ENCODE peak calls at places on chromosomes 6 and 20, in seven cellular contexts. One of them, this sample, is unnamed.

GRCh38 chr20:57713505-57713903 is 3.7 kb upstream of the PMEPA1 start:
- DNase-seq in spleen: no peak
- DNase-seq in SK-N-SH: no peak
- DNase-seq in sigmoid colon: no peak
- DNase-seq in HCT116: no peak
- DNase-seq in prostate gland: no peak
- DNase-seq in suprapubic skin: no peak
- DNase-seq in this sample: no peak

GRCh38 chr6:145602927-145603326 is 132.4 kb downstream of the EPM2A start:
- DNase-seq in spleen: no peak
- DNase-seq in SK-N-SH: peak; percentile 34
- DNase-seq in sigmoid colon: no peak
- DNase-seq in HCT116: no peak
- DNase-seq in prostate gland: no peak
- DNase-seq in suprapubic skin: no peak
- DNase-seq in this sample: no peak

GRCh38 chr6:75855047-75855446 is 106.0 kb downstream of the MYO6 start:
- DNase-seq in spleen: no peak
- DNase-seq in SK-N-SH: peak; percentile 15
- DNase-seq in sigmoid colon: no peak
- DNase-seq in HCT116: peak; percentile 48
- DNase-seq in prostate gland: peak; percentile 68
- DNase-seq in suprapubic skin: no peak
- DNase-seq in this sample: peak; percentile 46

GRCh38 chr6:7108196-7108963 is 619 bp downstream of the RREB1 start:
- DNase-seq in spleen: peak; percentile 90
- DNase-seq in SK-N-SH: peak; percentile 66
- DNase-seq in sigmoid colon: peak; percentile 85
- DNase-seq in HCT116: no peak
- DNase-seq in prostate gland: peak; percentile 45
- DNase-seq in suprapubic skin: peak; percentile 87
- DNase-seq in this sample: peak; percentile 61

GRCh38 chr6:154458565-154459475 is 51.7 kb downstream of the CNKSR3 start:
- DNase-seq in spleen: no peak
- DNase-seq in SK-N-SH: peak; percentile 63
- DNase-seq in sigmoid colon: no peak
- DNase-seq in HCT116: no peak
- DNase-seq in prostate gland: no peak
- DNase-seq in suprapubic skin: no peak
- DNase-seq in this sample: no peak

GRCh38 chr6:137233561-137234504 is 14.6 kb upstream of the IFNGR1 start:
- DNase-seq in spleen: no peak
- DNase-seq in SK-N-SH: no peak
- DNase-seq in sigmoid colon: no peak
- DNase-seq in HCT116: no peak
- DNase-seq in prostate gland: peak; percentile 12
- DNase-seq in suprapubic skin: no peak
- DNase-seq in this sample: no peak

GRCh38 chr6:9467746-9468145 is 947.1 kb downstream of the TFAP2A start:
- DNase-seq in spleen: no peak
- DNase-seq in SK-N-SH: no peak
- DNase-seq in sigmoid colon: no peak
- DNase-seq in HCT116: no peak
- DNase-seq in prostate gland: peak; percentile 67
- DNase-seq in suprapubic skin: no peak
- DNase-seq in this sample: no peak

GRCh38 chr6:110816677-110817076 is 1.4 kb upstream of the CDK19 start:
- DNase-seq in spleen: no peak
- DNase-seq in SK-N-SH: no peak
- DNase-seq in sigmoid colon: no peak
- DNase-seq in HCT116: no peak
- DNase-seq in prostate gland: no peak
- DNase-seq in suprapubic skin: no peak
- DNase-seq in this sample: peak; percentile 10

GRCh38 chr6:91291071-91291470 is 704.2 kb upstream of the MAP3K7 start:
- DNase-seq in spleen: no peak
- DNase-seq in SK-N-SH: no peak
- DNase-seq in sigmoid colon: no peak
- DNase-seq in HCT116: no peak
- DNase-seq in prostate gland: no peak
- DNase-seq in suprapubic skin: no peak
- DNase-seq in this sample: no peak

GRCh38 chr6:30818426-30818841 is 65.9 kb upstream of the DDR1 start:
- DNase-seq in spleen: no peak
- DNase-seq in SK-N-SH: no peak
- DNase-seq in sigmoid colon: no peak
- DNase-seq in HCT116: no peak
- DNase-seq in prostate gland: no peak
- DNase-seq in suprapubic skin: no peak
- DNase-seq in this sample: no peak

GRCh38 chr6:43972179-43972914 is 154.9 kb downstream of the MRPL14 start:
- DNase-seq in spleen: no peak
- DNase-seq in SK-N-SH: no peak
- DNase-seq in sigmoid colon: no peak
- DNase-seq in HCT116: no peak
- DNase-seq in prostate gland: no peak
- DNase-seq in suprapubic skin: no peak
- DNase-seq in this sample: no peak

GRCh38 chr6:16406966-16407365 is 168.6 kb downstream of the GMPR start:
- DNase-seq in spleen: no peak
- DNase-seq in SK-N-SH: no peak
- DNase-seq in sigmoid colon: no peak
- DNase-seq in HCT116: no peak
- DNase-seq in prostate gland: no peak
- DNase-seq in suprapubic skin: no peak
- DNase-seq in this sample: no peak

GRCh38 chr20:32444474-32445220 is 86.5 kb downstream of the ASXL1 start:
- DNase-seq in spleen: no peak
- DNase-seq in SK-N-SH: no peak
- DNase-seq in sigmoid colon: peak; percentile 22
- DNase-seq in HCT116: no peak
- DNase-seq in prostate gland: no peak
- DNase-seq in suprapubic skin: no peak
- DNase-seq in this sample: peak; percentile 2

GRCh38 chr6:39051399-39052122 is 3.0 kb downstream of the GLP1R start:
- DNase-seq in spleen: peak; percentile 55
- DNase-seq in SK-N-SH: no peak
- DNase-seq in sigmoid colon: no peak
- DNase-seq in HCT116: no peak
- DNase-seq in prostate gland: no peak
- DNase-seq in suprapubic skin: peak; percentile 41
- DNase-seq in this sample: no peak

GRCh38 chr20:52937701-52938100 is 34.5 kb upstream of the TSHZ2 start:
- DNase-seq in spleen: no peak
- DNase-seq in SK-N-SH: no peak
- DNase-seq in sigmoid colon: no peak
- DNase-seq in HCT116: no peak
- DNase-seq in prostate gland: no peak
- DNase-seq in suprapubic skin: no peak
- DNase-seq in this sample: no peak

GRCh38 chr6:127389706-127390105 is 46.3 kb upstream of the ECHDC1 start:
- DNase-seq in spleen: no peak
- DNase-seq in SK-N-SH: no peak
- DNase-seq in sigmoid colon: no peak
- DNase-seq in HCT116: no peak
- DNase-seq in prostate gland: no peak
- DNase-seq in suprapubic skin: no peak
- DNase-seq in this sample: no peak

DNA sequence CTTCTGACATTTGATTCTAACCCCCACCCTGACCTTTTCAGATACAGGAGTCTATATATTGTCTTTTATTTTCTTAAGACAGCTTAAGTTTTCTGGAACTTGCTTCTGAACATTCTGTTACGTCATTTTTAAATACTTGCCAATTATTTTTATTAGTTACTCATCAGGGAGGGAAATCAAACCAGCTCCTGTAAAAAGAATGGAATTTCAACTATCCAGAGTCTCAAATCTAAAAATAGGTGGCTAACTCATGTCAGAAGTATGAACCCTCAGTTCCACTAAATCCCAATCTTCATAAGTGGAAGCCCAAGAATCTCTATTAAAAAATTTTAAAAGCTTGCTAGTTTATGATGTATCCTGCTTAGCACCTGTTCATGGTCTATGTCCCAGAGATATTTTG is 900.0 kb downstream of the KIF16B start:
- DNase-seq in spleen: no peak
- DNase-seq in SK-N-SH: no peak
- DNase-seq in sigmoid colon: no peak
- DNase-seq in HCT116: no peak
- DNase-seq in prostate gland: no peak
- DNase-seq in suprapubic skin: no peak
- DNase-seq in this sample: no peak
- H3K9me3 ChIP-seq in spleen: no peaks in the 10 kb centered on the region
- H3K9me3 ChIP-seq in SK-N-SH: no peaks in the 10 kb centered on the region
- H3K9me3 ChIP-seq in sigmoid colon: no peaks in the 10 kb centered on the region
- H3K9me3 ChIP-seq in HCT116: peaks cover 3% of the 10 kb centered on the region
- H3K9me3 ChIP-seq in prostate gland: no peaks in the 10 kb centered on the region
- H3K9me3 ChIP-seq in suprapubic skin: no peaks in the 10 kb centered on the region
- H3K9me3 ChIP-seq in this sample: no peaks in the 10 kb centered on the region

GRCh38 chr6:108744244-108744972 is 103.8 kb upstream of the ARMC2 start:
- DNase-seq in spleen: no peak
- DNase-seq in SK-N-SH: no peak
- DNase-seq in sigmoid colon: no peak
- DNase-seq in HCT116: no peak
- DNase-seq in prostate gland: no peak
- DNase-seq in suprapubic skin: no peak
- DNase-seq in this sample: no peak

GRCh38 chr6:108739496-108740330 is 108.5 kb upstream of the ARMC2 start:
- DNase-seq in spleen: no peak
- DNase-seq in SK-N-SH: no peak
- DNase-seq in sigmoid colon: no peak
- DNase-seq in HCT116: no peak
- DNase-seq in prostate gland: peak; percentile 51
- DNase-seq in suprapubic skin: no peak
- DNase-seq in this sample: no peak

GRCh38 chr6:108741346-108741989 is 106.8 kb upstream of the ARMC2 start:
- DNase-seq in spleen: no peak
- DNase-seq in SK-N-SH: no peak
- DNase-seq in sigmoid colon: no peak
- DNase-seq in HCT116: no peak
- DNase-seq in prostate gland: no peak
- DNase-seq in suprapubic skin: no peak
- DNase-seq in this sample: no peak

GRCh38 chr6:108744996-108745395 is 103.2 kb upstream of the ARMC2 start:
- DNase-seq in spleen: no peak
- DNase-seq in SK-N-SH: no peak
- DNase-seq in sigmoid colon: no peak
- DNase-seq in HCT116: no peak
- DNase-seq in prostate gland: no peak
- DNase-seq in suprapubic skin: peak; percentile 15
- DNase-seq in this sample: no peak

DNA sequence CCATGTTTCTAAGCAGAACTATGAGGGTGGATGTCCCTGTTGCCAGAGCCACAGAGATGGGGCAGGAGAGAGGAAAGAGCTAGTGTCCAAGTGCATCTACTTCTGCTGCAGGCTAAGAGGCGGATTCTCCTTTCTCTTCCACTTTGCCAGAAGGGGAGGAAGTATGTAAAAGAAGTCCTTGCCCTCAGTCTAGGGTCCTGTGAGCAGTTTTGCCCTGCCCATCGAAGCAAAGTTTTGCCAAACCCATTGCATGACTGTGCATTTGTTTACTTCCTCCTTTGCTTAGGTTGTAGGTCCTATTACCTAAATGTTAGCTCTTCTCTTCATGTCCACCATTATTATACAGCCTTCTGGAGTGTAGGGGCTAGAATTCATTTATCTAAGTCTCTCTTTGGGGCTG is 106.2 kb upstream of the ARMC2 start:
- DNase-seq in spleen: no peak
- DNase-seq in SK-N-SH: no peak
- DNase-seq in sigmoid colon: no peak
- DNase-seq in HCT116: no peak
- DNase-seq in prostate gland: no peak
- DNase-seq in suprapubic skin: no peak
- DNase-seq in this sample: no peak
- TF ChIP-seq POLR2AphosphoS5 in spleen: no peak
- TF ChIP-seq POLR2AphosphoS5 in SK-N-SH: no peak
- TF ChIP-seq POLR2AphosphoS5 in sigmoid colon: no peak
- TF ChIP-seq POLR2AphosphoS5 in HCT116: no peak
- TF ChIP-seq POLR2AphosphoS5 in prostate gland: no peak
- TF ChIP-seq POLR2AphosphoS5 in suprapubic skin: no peak
- TF ChIP-seq POLR2AphosphoS5 in this sample: no peak

DNA sequence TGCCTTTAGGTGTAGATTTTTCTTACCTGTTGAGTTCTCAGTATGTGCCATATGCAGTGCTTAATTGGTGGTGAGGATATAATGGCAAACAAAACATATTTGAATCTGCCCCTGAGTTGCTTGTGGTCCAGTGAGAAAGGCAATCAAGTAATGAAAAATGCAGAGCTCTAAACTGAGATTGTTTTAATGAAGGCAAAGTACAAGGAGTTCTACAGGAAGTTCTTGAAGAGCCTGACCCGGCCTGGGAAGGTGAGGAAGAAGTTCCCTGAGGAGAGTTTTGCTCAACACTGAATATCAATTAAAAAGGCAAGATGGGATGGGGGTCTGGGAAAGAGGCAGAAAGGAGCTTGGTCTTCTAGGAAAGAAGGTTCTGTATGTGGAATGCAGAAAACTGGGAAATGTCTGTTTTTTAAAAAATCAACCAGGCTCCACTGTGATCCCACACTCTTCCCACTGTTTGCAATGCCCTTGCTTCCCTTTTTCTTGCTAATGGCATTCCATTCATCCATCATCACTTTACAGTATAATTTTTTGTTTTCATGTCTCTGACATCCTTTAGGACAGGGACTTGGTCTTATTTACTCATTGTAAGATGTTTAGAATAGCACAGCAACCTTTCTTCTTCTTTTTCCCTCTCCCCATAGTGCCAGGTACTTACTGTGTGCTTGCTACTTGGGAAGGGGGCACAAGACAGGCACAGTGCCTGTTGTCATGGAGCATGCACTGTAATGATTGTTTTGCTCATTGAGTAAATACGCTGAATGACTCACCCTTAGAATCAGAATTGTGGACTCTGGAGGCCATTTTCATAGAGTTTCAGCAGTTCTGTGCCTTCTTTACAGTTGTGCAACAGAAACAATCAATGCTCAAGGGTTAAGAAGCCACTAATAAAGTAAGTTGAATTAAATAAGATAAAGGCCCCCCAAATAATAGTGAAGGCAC is 64.3 kb downstream of the ANKS1A start:
- DNase-seq in spleen: no peak
- DNase-seq in SK-N-SH: no peak
- DNase-seq in sigmoid colon: no peak
- DNase-seq in HCT116: peak; percentile 6
- DNase-seq in prostate gland: no peak
- DNase-seq in suprapubic skin: no peak
- DNase-seq in this sample: peak; percentile 21
- H3K27ac ChIP-seq in spleen: no peak overlapping the region
- H3K27ac ChIP-seq in SK-N-SH: no peak overlapping the region
- H3K27ac ChIP-seq in sigmoid colon: peak overlapping the region; percentile 56
- H3K27ac ChIP-seq in HCT116: no peak overlapping the region
- H3K27ac ChIP-seq in prostate gland: no peak overlapping the region
- H3K27ac ChIP-seq in suprapubic skin: no peak overlapping the region
- H3K27ac ChIP-seq in this sample: peak overlapping the region; percentile 71

DNA sequence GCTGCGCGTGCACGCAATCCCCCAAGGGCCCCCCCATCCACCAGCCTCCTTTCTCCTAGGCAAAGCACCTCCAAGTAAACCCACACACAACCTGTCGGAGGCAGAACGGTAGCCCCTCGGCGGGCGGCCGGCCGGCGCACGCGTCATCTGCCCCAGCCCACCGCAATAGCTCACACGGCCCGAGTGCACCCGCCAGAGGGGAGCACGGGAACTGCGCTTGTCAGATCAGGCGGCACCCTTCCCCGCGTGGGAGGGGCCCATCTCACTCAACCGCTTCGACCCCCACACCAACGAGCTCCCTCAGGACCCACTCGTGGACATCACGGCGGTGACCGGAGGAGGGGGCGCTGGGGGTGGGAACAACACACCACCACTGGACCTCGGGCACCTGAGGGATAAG is 767.9 kb upstream of the DEFB115 start:
- DNase-seq in spleen: no peak
- DNase-seq in SK-N-SH: no peak
- DNase-seq in sigmoid colon: peak; percentile 63
- DNase-seq in HCT116: no peak
- DNase-seq in prostate gland: no peak
- DNase-seq in suprapubic skin: peak; percentile 74
- DNase-seq in this sample: no peak
- H3K9me3 ChIP-seq in spleen: no peaks in the 10 kb centered on the region
- H3K9me3 ChIP-seq in SK-N-SH: no peaks in the 10 kb centered on the region
- H3K9me3 ChIP-seq in sigmoid colon: no peaks in the 10 kb centered on the region
- H3K9me3 ChIP-seq in HCT116: no peaks in the 10 kb centered on the region
- H3K9me3 ChIP-seq in prostate gland: no peaks in the 10 kb centered on the region
- H3K9me3 ChIP-seq in suprapubic skin: no peaks in the 10 kb centered on the region
- H3K9me3 ChIP-seq in this sample: peaks cover 11% of the 10 kb centered on the region